ENCODE peak calls at places on chromosomes 2 and 18, in five cellular contexts. U is NCI-H2171, F is left ventricle myocardium inferior, K is Calu3, A is T-helper 1 cell. C is an unnamed sample.

GRCh38 chr2:55106148-55106547 is 55.9 kb upstream of the RTN4 start:
- DNase-seq in U (no peak), F (no peak), A (no peak), K (no peak), C (no peak)

GRCh38 chr2:48946444-48947048 is 191.0 kb upstream of the LHCGR start:
- DNase-seq in F (no peak), K (peak; percentile 47), A (peak; percentile 12), U (peak; percentile 42), C (no peak)

GRCh38 chr2:144426981-144427479 is 92.9 kb downstream of the ZEB2 start:
- DNase-seq in A (no peak), F (no peak), K (no peak), U (no peak), C (no peak)

GRCh38 chr18:61569176-61569892 is 236.1 kb downstream of the CDH20 start:
- DNase-seq in F (peak; percentile 51), U (no peak), K (peak; percentile 16), A (no peak), C (no peak)

GRCh38 chr2:126736133-126736874 is 80.3 kb downstream of the GYPC start:
- DNase-seq in A (no peak), F (no peak), U (no peak), K (no peak), C (no peak)

GRCh38 chr2:233795735-233796171 is 17.6 kb downstream of the MROH2A start:
- DNase-seq in U (no peak), A (no peak), K (no peak), F (no peak), C (no peak)

GRCh38 chr2:84925336-84925723 is 19.9 kb downstream of the TMSB10 start:
- DNase-seq in U (no peak), A (no peak), K (no peak), F (no peak), C (no peak)

GRCh38 chr2:113407446-113408099 is 29.9 kb upstream of the ZNG1B start:
- DNase-seq in F (no peak), K (no peak), A (no peak), U (no peak), C (no peak)

GRCh38 chr2:240255811-240256703 is 115.6 kb upstream of the OTOS start:
- DNase-seq in F (no peak), K (peak; percentile 68), U (no peak), A (no peak), C (no peak)

GRCh38 chr18:3380384-3380961 is 69.5 kb upstream of the TGIF1 start:
- DNase-seq in U (no peak), F (no peak), K (peak; percentile 15), A (no peak), C (no peak)

GRCh38 chr2:95260028-95261023 is 13.9 kb upstream of the PROM2 start:
- DNase-seq in F (no peak), K (no peak), U (peak; percentile 20), A (no peak), C (no peak)

C was measured in omental fat pad.